ENCODE peak calls at places on chromosome 17, in five cellular contexts. V is GM23248, Q is HCT116, Z is MM.1S, H is PC-3. W is an unnamed sample.

GRCh38 chr17:17313350-17313991 is 10.3 kb downstream of the NT5M start:
- DNase-seq in V (peak; percentile 23), Q (peak; percentile 31), Z (peak; percentile 68), H (peak; percentile 60), W (peak; percentile 89)

GRCh38 chr17:35856603-35857002 is 12.1 kb downstream of the HEATR9 start:
- DNase-seq in V (no peak), Q (no peak), Z (no peak), H (no peak), W (no peak)

GRCh38 chr17:16941072-16941641 is 30.8 kb downstream of the TNFRSF13B start:
- DNase-seq in V (no peak), Q (no peak), Z (no peak), H (peak; percentile 73), W (no peak)

GRCh38 chr17:38797091-38797490 is 2.3 kb downstream of the PIP4K2B start:
- DNase-seq in V (peak; percentile 76), Q (no peak), Z (no peak), H (no peak), W (no peak)

GRCh38 chr17:35666967-35667552 is 64.4 kb upstream of the RASL10B start:
- DNase-seq in V (peak; percentile 40), Q (no peak), Z (no peak), H (no peak), W (no peak)

GRCh38 chr17:50271173-50271750 is 3.0 kb upstream of the TMEM92 start:
- DNase-seq in V (peak; percentile 56), Q (no peak), Z (no peak), H (no peak), W (no peak)

GRCh38 chr17:9512323-9513168 is 63.1 kb downstream of the STX8 start:
- DNase-seq in V (peak; percentile 67), Q (peak; percentile 65), Z (no peak), H (peak; percentile 71), W (no peak)

GRCh38 chr17:65191805-65192740 is 54.9 kb downstream of the RGS9 start:
- DNase-seq in V (peak; percentile 82), Q (peak; percentile 18), Z (no peak), H (peak; percentile 90), W (no peak)

GRCh38 chr17:83178533-83179201 is 99.3 kb downstream of the METRNL start:
- DNase-seq in V (no peak), Q (no peak), Z (no peak), H (no peak), W (no peak)

GRCh38 chr17:51289776-51290175 is 29.4 kb downstream of the UTP18 start:
- DNase-seq in V (no peak), Q (no peak), Z (no peak), H (no peak), W (no peak)

DNA sequence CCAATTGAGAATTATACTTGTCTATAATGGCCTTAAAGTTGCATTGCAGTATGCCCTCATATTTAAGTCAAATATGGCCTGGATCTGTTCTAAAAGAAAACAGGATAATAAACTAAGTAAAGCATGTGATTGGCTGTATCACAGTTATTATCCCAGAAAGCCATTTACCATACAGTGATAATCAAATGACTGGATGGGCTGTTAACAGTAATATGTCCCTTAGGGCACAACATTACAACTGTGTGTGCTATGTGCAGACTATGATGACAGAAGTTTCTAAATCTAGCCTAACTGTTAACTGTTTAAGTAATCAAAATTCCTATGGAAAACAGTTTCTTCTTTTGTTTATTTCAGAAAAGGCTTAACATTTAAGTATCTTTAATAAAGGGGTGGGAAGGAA is 145.7 kb downstream of the STXBP4 start:
- DNase-seq in V (no peak), Q (no peak), Z (no peak), H (no peak), W (no peak)
- H3K27ac ChIP-seq in V (no peak overlapping the region), Q (no peak overlapping the region), Z (no peak overlapping the region), H (no peak overlapping the region), W (no peak overlapping the region)

GRCh38 chr17:48871551-48872351 is 20.8 kb upstream of the ATP5MC1 start:
- DNase-seq in V (no peak), Q (no peak), Z (no peak), H (no peak), W (no peak)
- TF ChIP-seq EZH2phosphoT487 in V (no peak), Q (no peak), Z (no peak), H (no peak), W (no peak)

GRCh38 chr17:2724783-2725164 is 13.2 kb upstream of the CLUH start:
- DNase-seq in V (peak; percentile 61), Q (no peak), Z (no peak), H (peak; percentile 22), W (peak; percentile 88)
- H3K27ac ChIP-seq in V (no peak overlapping the region), Q (peak overlapping the region; percentile 85), Z (no peak overlapping the region), H (no peak overlapping the region), W (no peak overlapping the region)

DNA sequence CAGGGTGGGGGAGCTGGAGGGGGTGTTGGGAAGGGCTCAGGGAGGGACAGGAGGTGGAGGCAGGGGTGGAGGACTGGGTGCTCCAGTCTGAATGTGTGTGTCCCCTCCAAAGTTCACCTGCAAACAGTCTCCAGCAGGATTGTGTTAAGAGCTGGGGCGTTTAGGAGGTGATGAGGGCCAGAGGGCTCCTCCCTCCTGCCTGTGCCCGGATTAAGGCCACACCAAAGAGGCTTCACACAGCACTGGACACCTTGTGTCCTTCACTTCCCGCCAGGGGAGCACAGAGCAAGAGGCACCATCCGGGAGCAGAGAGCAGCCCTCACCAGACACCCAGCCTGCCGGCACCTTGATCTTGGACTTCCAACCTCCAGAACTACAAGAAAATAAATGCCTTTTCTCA is 30.2 kb upstream of the ENPP7 start:
- DNase-seq in V (no peak), Q (no peak), Z (no peak), H (no peak), W (no peak)
- TF ChIP-seq EZH2phosphoT487 in V (no peak), Q (no peak), Z (no peak), H (no peak), W (no peak)

GRCh38 chr17:75380315-75380714 is 25.2 kb downstream of the GRB2 start:
- DNase-seq in V (no peak), Q (no peak), Z (no peak), H (no peak), W (no peak)
- H3K27ac ChIP-seq in V (no peak overlapping the region), Q (no peak overlapping the region), Z (no peak overlapping the region), H (no peak overlapping the region), W (no peak overlapping the region)

DNA sequence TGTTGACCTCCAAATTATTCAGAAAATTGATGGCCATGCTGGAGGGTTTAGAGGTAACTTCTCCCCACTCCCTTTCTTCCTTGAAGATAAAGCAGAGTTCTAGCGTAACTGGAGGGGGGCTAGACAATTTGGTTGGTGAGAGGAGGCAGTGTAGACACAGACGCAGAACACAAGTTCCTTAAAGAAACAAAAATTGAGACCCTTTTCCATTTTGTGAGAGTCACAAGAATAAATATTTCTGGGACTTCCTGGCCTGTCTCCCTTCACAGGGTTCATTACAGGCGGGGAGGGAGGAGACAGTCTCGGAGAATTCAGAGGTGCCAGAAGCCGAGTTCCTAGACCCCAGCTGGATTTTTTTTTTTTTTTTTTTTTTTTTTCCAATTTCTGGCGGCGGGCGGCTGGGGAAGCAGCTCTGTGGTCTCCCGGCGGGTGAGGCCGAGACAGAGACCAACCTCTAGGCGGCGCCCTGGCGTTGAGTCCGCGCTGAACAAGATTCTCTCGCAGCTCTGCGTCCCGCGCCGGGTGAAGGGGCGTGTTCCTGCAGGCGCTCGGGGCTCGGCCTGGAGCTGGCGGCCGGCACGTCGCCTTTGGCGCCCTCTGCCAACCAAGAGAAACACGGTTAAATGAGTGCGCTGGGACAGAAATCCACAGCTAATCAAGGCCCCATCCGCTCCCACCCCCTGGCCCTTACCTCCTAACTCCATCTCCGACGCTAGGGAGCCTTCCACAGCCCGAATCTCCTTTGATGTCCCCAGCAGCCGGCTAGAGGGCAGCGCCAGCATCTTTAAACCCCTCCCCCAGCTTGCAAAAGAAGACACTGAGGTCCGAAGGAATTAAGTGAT is 10.2 kb upstream of the HOXB9 start:
- DNase-seq in V (peak; percentile 83), Q (no peak), Z (peak; percentile 96), H (peak; percentile 84), W (peak; percentile 98)
- TF ChIP-seq EZH2phosphoT487 in V (peak; percentile 44), Q (no peak), Z (no peak), H (no peak), W (no peak)

W was measured in GM23338.